ENCODE peak calls at places on chromosomes 4 and X, in ten cellular contexts. Q is left ventricle myocardium superior, P is NCI-H510A treated with DMSO at 0.1 percent for 48 hours, G is nephron progenitor cell, K is Caco-2, O is retina, A is fibroblast of lung, D is Right ventricle myocardium superior, M is lung, Z is hippocampal formation. L is an unnamed sample.

GRCh38 chr4:111776546-111776945 is 368.7 kb upstream of the FAM241A start:
- DNase-seq in Z (no peak), A (no peak), M (no peak), G (no peak), O (no peak), D (no peak), Q (no peak), K (no peak), P (no peak), L (no peak)

GRCh38 chrX:103608305-103608963 is 671 bp downstream of the TCEAL3 start:
- DNase-seq in K (no peak), Q (peak), A (no peak), M (no peak), Z (no peak), G (no peak), P (no peak), O (no peak), D (peak), L (no peak)

GRCh38 chrX:13167444-13168207 is 123.2 kb upstream of the FAM9C start:
- DNase-seq in O (peak), D (no peak), P (no peak), Z (no peak), M (no peak), A (no peak), Q (no peak), G (no peak), K (no peak), L (no peak)

GRCh38 chr4:94623507-94623906 is 134.2 kb upstream of the BMPR1B start:
- DNase-seq in M (no peak), D (no peak), O (no peak), G (no peak), K (no peak), Z (no peak), Q (no peak), P (no peak), A (no peak), L (no peak)

GRCh38 chrX:125203379-125203736 is 116.3 kb upstream of the TEX13C start:
- DNase-seq in P (peak), G (peak), K (no peak), M (no peak), O (peak), Q (no peak), Z (no peak), D (no peak), A (no peak), L (no peak)

GRCh38 chr4:152240232-152240631 is 295.7 kb downstream of the FBXW7 start:
- DNase-seq in K (no peak), A (no peak), Q (no peak), M (no peak), O (no peak), Z (no peak), D (no peak), G (no peak), P (no peak), L (no peak)

GRCh38 chrX:6460893-6461490 is 73.9 kb downstream of the VCX3A start:
- DNase-seq in O (no peak), M (no peak), A (no peak), P (no peak), D (no peak), G (no peak), K (no peak), Q (no peak), Z (no peak), L (no peak)

GRCh38 chr4:152308925-152309324 is 227.0 kb downstream of the FBXW7 start:
- DNase-seq in A (no peak), G (no peak), Z (no peak), O (no peak), K (no peak), Q (no peak), D (no peak), M (no peak), P (peak), L (no peak)

GRCh38 chr4:4913628-4914027 is 54.2 kb downstream of the MSX1 start:
- DNase-seq in M (no peak), A (no peak), G (no peak), P (no peak), O (no peak), Z (no peak), Q (no peak), D (no peak), K (no peak), L (no peak)

GRCh38 chr4:85166318-85166717 is 199.8 kb upstream of the WDFY3 start:
- DNase-seq in M (no peak), A (no peak), O (no peak), D (no peak), P (peak), G (peak), Q (no peak), Z (no peak), K (peak), L (no peak)

GRCh38 chr4:4395849-4396627 is 9.1 kb downstream of the NSG1 start:
- DNase-seq in Z (no peak), G (peak), Q (no peak), P (no peak), O (peak), M (no peak), A (peak), K (no peak), D (no peak), L (no peak)

GRCh38 chrX:115579327-115579726 is 18.4 kb downstream of the PLS3 start:
- DNase-seq in Z (no peak), O (no peak), A (no peak), P (no peak), G (no peak), K (no peak), D (no peak), Q (no peak), M (no peak), L (no peak)

GRCh38 chrX:108224727-108225455 is 133.3 kb downstream of the ATG4A start:
- DNase-seq in M (no peak), G (peak), Q (no peak), K (peak), A (peak), D (no peak), P (peak), O (peak), Z (no peak), L (no peak)

GRCh38 chr4:111228874-111229273 is 606.0 kb upstream of the PITX2 start:
- DNase-seq in Z (no peak), G (no peak), P (no peak), A (no peak), Q (no peak), M (no peak), D (no peak), O (no peak), K (no peak), L (no peak)

GRCh38 chr4:130124066-130124465 is 1028.1 kb downstream of the C4orf33 start:
- DNase-seq in Q (no peak), Z (no peak), M (no peak), G (no peak), K (no peak), P (no peak), D (no peak), A (no peak), O (peak), L (no peak)

GRCh38 chr4:80239480-80239879 is 27.0 kb upstream of the FGF5 start:
- DNase-seq in O (no peak), G (no peak), P (no peak), M (no peak), Z (no peak), D (no peak), Q (no peak), A (no peak), K (no peak), L (no peak)

GRCh38 chr4:48012819-48013218 is 3.7 kb downstream of the CNGA1 start:
- DNase-seq in G (no peak), O (no peak), P (no peak), A (no peak), Z (no peak), K (no peak), M (no peak), D (no peak), Q (no peak), L (no peak)

GRCh38 chr4:180060159-180060889 is 2182.9 kb upstream of the TENM3 start:
- DNase-seq in P (peak), M (no peak), K (no peak), O (no peak), A (peak), D (no peak), Z (no peak), Q (no peak), G (no peak), L (no peak)

GRCh38 chr4:117889978-117890377 is 144.3 kb upstream of the NDST3 start:
- DNase-seq in G (no peak), Z (no peak), M (no peak), D (no peak), Q (no peak), O (no peak), K (no peak), A (no peak), P (no peak), L (no peak)

GRCh38 chr4:151745727-151746231 is 15.0 kb downstream of the GATB start:
- DNase-seq in M (no peak), O (peak), Q (no peak), G (no peak), Z (no peak), K (no peak), P (no peak), D (no peak), A (no peak), L (no peak)

GRCh38 chrX:30751497-30751896 is 98.3 kb downstream of the GK start:
- DNase-seq in Q (no peak), G (no peak), A (no peak), P (no peak), Z (no peak), O (no peak), M (no peak), K (no peak), D (no peak), L (no peak)

GRCh38 chrX:103742339-103742738 is 31.6 kb downstream of the TMEM31 start:
- DNase-seq in P (no peak), O (no peak), A (no peak), Z (no peak), Q (no peak), D (no peak), K (no peak), G (no peak), M (no peak), L (no peak)

GRCh38 chr4:73714647-73715046 is 25.7 kb upstream of the CXCL8 start:
- DNase-seq in K (no peak), Z (no peak), M (no peak), D (no peak), P (no peak), G (no peak), Q (no peak), A (no peak), O (no peak), L (no peak)

GRCh38 chrX:151505796-151506195 is 57.7 kb upstream of the PASD1 start:
- DNase-seq in P (no peak), K (peak), D (no peak), G (peak), M (no peak), Q (no peak), O (no peak), A (no peak), Z (no peak), L (no peak)

GRCh38 chr4:61068745-61069144 is 131.4 kb upstream of the ADGRL3 start:
- DNase-seq in Q (no peak), M (no peak), D (no peak), G (no peak), P (peak), K (no peak), A (peak), O (no peak), Z (no peak), L (no peak)

GRCh38 chr4:7831858-7832257 is 107.8 kb downstream of the AFAP1 start:
- DNase-seq in Z (no peak), D (no peak), O (no peak), P (no peak), A (no peak), Q (no peak), K (no peak), M (no peak), G (no peak), L (peak)

GRCh38 chr4:77002321-77002720 is 52.8 kb downstream of the SEPTIN11 start:
- DNase-seq in M (no peak), Q (no peak), O (no peak), D (no peak), A (peak), Z (no peak), K (no peak), P (peak), G (no peak), L (no peak)

GRCh38 chrX:140525448-140525847 is 20.6 kb upstream of the SOX3 start:
- DNase-seq in M (no peak), Z (no peak), G (no peak), A (peak), O (no peak), K (no peak), Q (no peak), D (no peak), P (no peak), L (no peak)

GRCh38 chrX:50874878-50875277 is 35.7 kb upstream of the BMP15 start:
- DNase-seq in O (no peak), D (no peak), Q (no peak), G (no peak), K (no peak), M (no peak), Z (no peak), P (no peak), A (no peak), L (no peak)

GRCh38 chrX:9708923-9709553 is 56.6 kb downstream of the GPR143 start:
- DNase-seq in Q (peak), G (peak), D (peak), O (peak), M (peak), A (peak), P (peak), Z (peak), K (peak), L (peak)

GRCh38 chr4:39045791-39046221 is 13.6 kb upstream of the TMEM156 start:
- DNase-seq in A (peak), Z (no peak), D (no peak), Q (no peak), P (no peak), O (no peak), M (no peak), K (no peak), G (no peak), L (no peak)

GRCh38 chrX:68994883-68995255 is 166.0 kb downstream of the EFNB1 start:
- DNase-seq in P (no peak), G (no peak), Q (no peak), Z (no peak), O (no peak), D (no peak), K (no peak), A (no peak), M (no peak), L (no peak)

GRCh38 chr4:103994059-103994458 is 274.3 kb upstream of the TACR3 start:
- DNase-seq in K (no peak), G (no peak), O (no peak), P (no peak), M (no peak), Z (no peak), D (no peak), Q (no peak), A (peak), L (no peak)

GRCh38 chr4:2247128-2248043 is 5.5 kb upstream of the HAUS3 start:
- DNase-seq in Z (no peak), D (peak), O (no peak), M (no peak), A (no peak), P (no peak), K (no peak), G (no peak), Q (peak), L (no peak)

GRCh38 chr4:186669159-186669720 is 54.4 kb downstream of the FAT1 start:
- DNase-seq in P (no peak), M (no peak), K (no peak), O (no peak), Z (no peak), A (peak), D (no peak), Q (no peak), G (no peak), L (peak)

GRCh38 chrX:107686792-107687191 is 58.5 kb downstream of the PRPS1 start:
- DNase-seq in D (no peak), O (no peak), P (no peak), Q (no peak), G (no peak), M (no peak), A (no peak), Z (no peak), K (no peak), L (no peak)

GRCh38 chr4:16150716-16151115 is 66.9 kb upstream of the PROM1 start:
- DNase-seq in K (no peak), Z (no peak), O (no peak), A (no peak), P (no peak), M (no peak), G (no peak), Q (no peak), D (no peak), L (no peak)

GRCh38 chrX:110914281-110914680 is 118.7 kb upstream of the CHRDL1 start:
- DNase-seq in Q (no peak), M (no peak), P (no peak), A (no peak), Z (no peak), O (no peak), G (no peak), D (no peak), K (no peak), L (no peak)

GRCh38 chr4:156999175-156999517 is 27.5 kb upstream of the PDGFC start:
- DNase-seq in O (no peak), G (no peak), P (no peak), Z (no peak), K (no peak), A (peak), M (peak), Q (no peak), D (no peak), L (no peak)

GRCh38 chr4:186265683-186266648 is at the start of gene F11:
- DNase-seq in P (no peak), M (no peak), D (no peak), Q (no peak), G (no peak), O (no peak), A (no peak), K (no peak), Z (no peak), L (no peak)